ENCODE peak calls at places on chromosomes 7 and 10, in four cellular contexts. One of them, this sample, is unnamed.
A peak's percentile ranks its signal among the peaks of the same experiment; 100 is the strongest.

GRCh38 chr7:105866124-105866801 is 10.1 kb downstream of the ATXN7L1 start:
- ATAC-seq in stimulated activated naive CD8-positive, alpha-beta T cell treated with anti-CD3 and anti-CD28 coated beads, Interleukin-15, Interleukin-2, amounts not matched to agents 100 U/mL and 50 U/mL, for 24 hours: no peak
- ATAC-seq in activated T-helper 17 cell treated with anti-CD3 and anti-CD28 coated beads, Interleukin-2, amount 50 U/mL, for 72 hours: no peak
- ATAC-seq in CD4-positive, alpha-beta T cell: no peak
- ATAC-seq in this sample: no peak

GRCh38 chr7:75624134-75624832 is 114.5 kb downstream of the HIP1 start:
- ATAC-seq in activated T-helper 17 cell treated with anti-CD3 and anti-CD28 coated beads, Interleukin-2, amount 50 U/mL, for 72 hours: no peak
- ATAC-seq in CD4-positive, alpha-beta T cell: no peak
- ATAC-seq in stimulated activated naive CD8-positive, alpha-beta T cell treated with anti-CD3 and anti-CD28 coated beads, Interleukin-15, Interleukin-2, amounts not matched to agents 100 U/mL and 50 U/mL, for 24 hours: no peak
- ATAC-seq in this sample: no peak

GRCh38 chr7:4842302-4843064 is 19.3 kb downstream of the PAPOLB start:
- ATAC-seq in stimulated activated naive CD8-positive, alpha-beta T cell treated with anti-CD3 and anti-CD28 coated beads, Interleukin-15, Interleukin-2, amounts not matched to agents 100 U/mL and 50 U/mL, for 24 hours: no peak
- ATAC-seq in CD4-positive, alpha-beta T cell: no peak
- ATAC-seq in activated T-helper 17 cell treated with anti-CD3 and anti-CD28 coated beads, Interleukin-2, amount 50 U/mL, for 72 hours: no peak
- ATAC-seq in this sample: no peak

GRCh38 chr7:25025218-25025671 is 45.3 kb upstream of the OSBPL3 start:
- ATAC-seq in CD4-positive, alpha-beta T cell: no peak
- ATAC-seq in activated T-helper 17 cell treated with anti-CD3 and anti-CD28 coated beads, Interleukin-2, amount 50 U/mL, for 72 hours: no peak
- ATAC-seq in stimulated activated naive CD8-positive, alpha-beta T cell treated with anti-CD3 and anti-CD28 coated beads, Interleukin-15, Interleukin-2, amounts not matched to agents 100 U/mL and 50 U/mL, for 24 hours: no peak
- ATAC-seq in this sample: no peak

GRCh38 chr7:99720370-99721128 is 14.4 kb downstream of the CYP3A7 start:
- ATAC-seq in stimulated activated naive CD8-positive, alpha-beta T cell treated with anti-CD3 and anti-CD28 coated beads, Interleukin-15, Interleukin-2, amounts not matched to agents 100 U/mL and 50 U/mL, for 24 hours: peak; percentile 52
- ATAC-seq in activated T-helper 17 cell treated with anti-CD3 and anti-CD28 coated beads, Interleukin-2, amount 50 U/mL, for 72 hours: peak; percentile 76
- ATAC-seq in CD4-positive, alpha-beta T cell: peak; percentile 52
- ATAC-seq in this sample: no peak

GRCh38 chr7:98927125-98927524 is 48.8 kb downstream of the TRRAP start:
- ATAC-seq in stimulated activated naive CD8-positive, alpha-beta T cell treated with anti-CD3 and anti-CD28 coated beads, Interleukin-15, Interleukin-2, amounts not matched to agents 100 U/mL and 50 U/mL, for 24 hours: no peak
- ATAC-seq in activated T-helper 17 cell treated with anti-CD3 and anti-CD28 coated beads, Interleukin-2, amount 50 U/mL, for 72 hours: no peak
- ATAC-seq in CD4-positive, alpha-beta T cell: no peak
- ATAC-seq in this sample: no peak

GRCh38 chr7:6256709-6257535 is 15.5 kb downstream of the CYTH3 start:
- ATAC-seq in activated T-helper 17 cell treated with anti-CD3 and anti-CD28 coated beads, Interleukin-2, amount 50 U/mL, for 72 hours: peak; percentile 93
- ATAC-seq in stimulated activated naive CD8-positive, alpha-beta T cell treated with anti-CD3 and anti-CD28 coated beads, Interleukin-15, Interleukin-2, amounts not matched to agents 100 U/mL and 50 U/mL, for 24 hours: peak; percentile 92
- ATAC-seq in CD4-positive, alpha-beta T cell: no peak
- ATAC-seq in this sample: peak; percentile 92

GRCh38 chr10:75000748-75001321 is 110.6 kb upstream of the SAMD8 start:
- ATAC-seq in activated T-helper 17 cell treated with anti-CD3 and anti-CD28 coated beads, Interleukin-2, amount 50 U/mL, for 72 hours: peak; percentile 82
- ATAC-seq in CD4-positive, alpha-beta T cell: no peak
- ATAC-seq in stimulated activated naive CD8-positive, alpha-beta T cell treated with anti-CD3 and anti-CD28 coated beads, Interleukin-15, Interleukin-2, amounts not matched to agents 100 U/mL and 50 U/mL, for 24 hours: peak; percentile 57
- ATAC-seq in this sample: peak; percentile 89

GRCh38 chr10:28558923-28559508 is 26.1 kb downstream of the WAC start:
- ATAC-seq in stimulated activated naive CD8-positive, alpha-beta T cell treated with anti-CD3 and anti-CD28 coated beads, Interleukin-15, Interleukin-2, amounts not matched to agents 100 U/mL and 50 U/mL, for 24 hours: no peak
- ATAC-seq in CD4-positive, alpha-beta T cell: no peak
- ATAC-seq in activated T-helper 17 cell treated with anti-CD3 and anti-CD28 coated beads, Interleukin-2, amount 50 U/mL, for 72 hours: no peak
- ATAC-seq in this sample: no peak

GRCh38 chr10:102285134-102285533 is 39.8 kb downstream of the GBF1 start:
- ATAC-seq in stimulated activated naive CD8-positive, alpha-beta T cell treated with anti-CD3 and anti-CD28 coated beads, Interleukin-15, Interleukin-2, amounts not matched to agents 100 U/mL and 50 U/mL, for 24 hours: no peak
- ATAC-seq in activated T-helper 17 cell treated with anti-CD3 and anti-CD28 coated beads, Interleukin-2, amount 50 U/mL, for 72 hours: peak; percentile 59
- ATAC-seq in CD4-positive, alpha-beta T cell: no peak
- ATAC-seq in this sample: peak; percentile 44

GRCh38 chr7:98907570-98907969 is 29.2 kb downstream of the TRRAP start:
- ATAC-seq in CD4-positive, alpha-beta T cell: no peak
- ATAC-seq in stimulated activated naive CD8-positive, alpha-beta T cell treated with anti-CD3 and anti-CD28 coated beads, Interleukin-15, Interleukin-2, amounts not matched to agents 100 U/mL and 50 U/mL, for 24 hours: no peak
- ATAC-seq in activated T-helper 17 cell treated with anti-CD3 and anti-CD28 coated beads, Interleukin-2, amount 50 U/mL, for 72 hours: no peak
- ATAC-seq in this sample: no peak

GRCh38 chr7:142874837-142875236 is 10.7 kb downstream of the TRPV6 start:
- ATAC-seq in CD4-positive, alpha-beta T cell: no peak
- ATAC-seq in stimulated activated naive CD8-positive, alpha-beta T cell treated with anti-CD3 and anti-CD28 coated beads, Interleukin-15, Interleukin-2, amounts not matched to agents 100 U/mL and 50 U/mL, for 24 hours: no peak
- ATAC-seq in activated T-helper 17 cell treated with anti-CD3 and anti-CD28 coated beads, Interleukin-2, amount 50 U/mL, for 72 hours: no peak
- ATAC-seq in this sample: no peak

GRCh38 chr10:132536241-132536963 is 1.2 kb upstream of the INPP5A start:
- ATAC-seq in stimulated activated naive CD8-positive, alpha-beta T cell treated with anti-CD3 and anti-CD28 coated beads, Interleukin-15, Interleukin-2, amounts not matched to agents 100 U/mL and 50 U/mL, for 24 hours: no peak
- ATAC-seq in activated T-helper 17 cell treated with anti-CD3 and anti-CD28 coated beads, Interleukin-2, amount 50 U/mL, for 72 hours: no peak
- ATAC-seq in CD4-positive, alpha-beta T cell: no peak
- ATAC-seq in this sample: no peak

GRCh38 chr10:131891196-131891928 is 9.4 kb upstream of the PPP2R2D start:
- ATAC-seq in activated T-helper 17 cell treated with anti-CD3 and anti-CD28 coated beads, Interleukin-2, amount 50 U/mL, for 72 hours: no peak
- ATAC-seq in CD4-positive, alpha-beta T cell: no peak
- ATAC-seq in stimulated activated naive CD8-positive, alpha-beta T cell treated with anti-CD3 and anti-CD28 coated beads, Interleukin-15, Interleukin-2, amounts not matched to agents 100 U/mL and 50 U/mL, for 24 hours: peak; percentile 23
- ATAC-seq in this sample: no peak

GRCh38 chr7:55558962-55559920 is 13.1 kb downstream of the VOPP1 start:
- ATAC-seq in activated T-helper 17 cell treated with anti-CD3 and anti-CD28 coated beads, Interleukin-2, amount 50 U/mL, for 72 hours: peak; percentile 33
- ATAC-seq in CD4-positive, alpha-beta T cell: no peak
- ATAC-seq in stimulated activated naive CD8-positive, alpha-beta T cell treated with anti-CD3 and anti-CD28 coated beads, Interleukin-15, Interleukin-2, amounts not matched to agents 100 U/mL and 50 U/mL, for 24 hours: no peak
- ATAC-seq in this sample: peak; percentile 52

GRCh38 chr10:132971448-132972148 is 29.2 kb upstream of the CFAP46 start:
- ATAC-seq in activated T-helper 17 cell treated with anti-CD3 and anti-CD28 coated beads, Interleukin-2, amount 50 U/mL, for 72 hours: no peak
- ATAC-seq in stimulated activated naive CD8-positive, alpha-beta T cell treated with anti-CD3 and anti-CD28 coated beads, Interleukin-15, Interleukin-2, amounts not matched to agents 100 U/mL and 50 U/mL, for 24 hours: no peak
- ATAC-seq in CD4-positive, alpha-beta T cell: no peak
- ATAC-seq in this sample: no peak

GRCh38 chr7:34057956-34058355 is 152.6 kb downstream of the BMPER start:
- ATAC-seq in activated T-helper 17 cell treated with anti-CD3 and anti-CD28 coated beads, Interleukin-2, amount 50 U/mL, for 72 hours: no peak
- ATAC-seq in stimulated activated naive CD8-positive, alpha-beta T cell treated with anti-CD3 and anti-CD28 coated beads, Interleukin-15, Interleukin-2, amounts not matched to agents 100 U/mL and 50 U/mL, for 24 hours: no peak
- ATAC-seq in CD4-positive, alpha-beta T cell: no peak
- ATAC-seq in this sample: no peak

GRCh38 chr10:18400911-18401260 is 250.5 kb downstream of the NSUN6 start:
- ATAC-seq in stimulated activated naive CD8-positive, alpha-beta T cell treated with anti-CD3 and anti-CD28 coated beads, Interleukin-15, Interleukin-2, amounts not matched to agents 100 U/mL and 50 U/mL, for 24 hours: no peak
- ATAC-seq in CD4-positive, alpha-beta T cell: no peak
- ATAC-seq in activated T-helper 17 cell treated with anti-CD3 and anti-CD28 coated beads, Interleukin-2, amount 50 U/mL, for 72 hours: no peak
- ATAC-seq in this sample: no peak

This sample was measured in activated CD4-positive, CD25-positive, alpha-beta regulatory T cell treated with anti-CD3 and anti-CD28 coated beads, Interleukin-2, amount 50 U/mL, for 24 hours.